ENCODE peak calls at places on chromosome X, in six cellular contexts. J is cardiac muscle cell, O is endothelial cell of umbilical vein, R is adrenal gland, F is LNCaP clone FGC, U is HFFc6. M is an unnamed sample.

GRCh38 chrX:49073641-49074575 is at the start of gene PRAF2:
- DNase-seq in J (peak), O (peak), R (peak), F (peak), U (peak), M (peak)

GRCh38 chrX:129577473-129577872 is 37.4 kb downstream of the OCRL start:
- DNase-seq in J (no peak), O (peak), R (no peak), F (no peak), U (peak), M (peak)

GRCh38 chrX:48908600-48908999 is 2.8 kb downstream of the SLC35A2 start:
- DNase-seq in J (no peak), O (no peak), R (no peak), F (no peak), U (no peak), M (no peak)

GRCh38 chrX:30060718-30061117 is 154.6 kb upstream of the MAGEB2 start:
- DNase-seq in J (peak), O (peak), R (no peak), F (peak), U (peak), M (no peak)

GRCh38 chrX:77937291-77937690 is 26.8 kb downstream of the ATP7A start:
- DNase-seq in J (no peak), O (peak), R (no peak), F (peak), U (peak), M (peak)

GRCh38 chrX:81586091-81586490 is 384.2 kb downstream of the SH3BGRL start:
- DNase-seq in J (peak), O (no peak), R (no peak), F (no peak), U (no peak), M (no peak)

GRCh38 chrX:129609395-129609794 is 45.4 kb downstream of the APLN start:
- DNase-seq in J (no peak), O (no peak), R (no peak), F (no peak), U (no peak), M (no peak)

GRCh38 chrX:33001107-33001506 is 210.2 kb downstream of the DMD start:
- DNase-seq in J (no peak), O (no peak), R (no peak), F (no peak), U (no peak), M (no peak)

GRCh38 chrX:24513416-24513815 is 48.3 kb downstream of the PDK3 start:
- DNase-seq in J (no peak), O (no peak), R (no peak), F (no peak), U (no peak), M (no peak)

GRCh38 chrX:65537229-65537628 is 2.6 kb upstream of the LAS1L start:
- DNase-seq in J (no peak), O (no peak), R (no peak), F (no peak), U (no peak), M (no peak)

GRCh38 chrX:48071064-48071985 is at the start of gene ZNF630:
- DNase-seq in J (peak), O (peak), R (peak), F (no peak), U (no peak), M (no peak)

GRCh38 chrX:41589634-41590270 is 99.0 kb upstream of the GPR34 start:
- DNase-seq in J (no peak), O (no peak), R (no peak), F (no peak), U (peak), M (peak)

GRCh38 chrX:46912098-46912672 is at the start of gene JADE3:
- DNase-seq in J (peak), O (peak), R (peak), F (peak), U (peak), M (peak)

GRCh38 chrX:136652822-136653723 is 5.1 kb downstream of the CD40LG start:
- DNase-seq in J (no peak), O (no peak), R (no peak), F (no peak), U (no peak), M (no peak)
- TF ChIP-seq CTCF in J (no peak), O (no peak), R (no peak), F (no peak), U (no peak), M (no peak)

GRCh38 chrX:68909945-68910344 is 81.1 kb downstream of the EFNB1 start:
- DNase-seq in J (no peak), O (no peak), R (no peak), F (no peak), U (no peak), M (no peak)
- TF ChIP-seq CTCF in J (no peak), O (no peak), R (no peak), F (no peak), U (no peak), M (no peak)

GRCh38 chrX:115311666-115312065 is 22.2 kb downstream of the LUZP4 start:
- DNase-seq in J (peak), O (no peak), R (peak), F (no peak), U (no peak), M (no peak)
- TF ChIP-seq CTCF in J (no peak), O (no peak), R (no peak), F (no peak), U (no peak), M (no peak)

GRCh38 chrX:152817082-152817744 is 13.3 kb downstream of the CETN2 start:
- DNase-seq in J (peak), O (peak), R (no peak), F (peak), U (peak), M (no peak)
- TF ChIP-seq CTCF in J (peak), O (peak), R (peak), F (peak), U (peak), M (peak)

GRCh38 chrX:135688137-135688536 is 25.3 kb upstream of the CT45A1 start:
- DNase-seq in J (peak), O (no peak), R (no peak), F (no peak), U (no peak), M (no peak)
- TF ChIP-seq CTCF in J (peak), O (no peak), R (no peak), F (peak), U (no peak), M (no peak)

GRCh38 chrX:119145241-119145653 is 17.6 kb upstream of the KIAA1210 start:
- DNase-seq in J (peak), O (no peak), R (no peak), F (no peak), U (no peak), M (no peak)
- TF ChIP-seq CTCF in J (peak), O (peak), R (peak), F (peak), U (peak), M (peak)

GRCh38 chrX:57104406-57104805 is 16.9 kb downstream of the SPIN2B start:
- DNase-seq in J (no peak), O (no peak), R (no peak), F (no peak), U (no peak), M (no peak)
- TF ChIP-seq CTCF in J (no peak), O (no peak), R (no peak), F (no peak), U (no peak), M (no peak)

DNA sequence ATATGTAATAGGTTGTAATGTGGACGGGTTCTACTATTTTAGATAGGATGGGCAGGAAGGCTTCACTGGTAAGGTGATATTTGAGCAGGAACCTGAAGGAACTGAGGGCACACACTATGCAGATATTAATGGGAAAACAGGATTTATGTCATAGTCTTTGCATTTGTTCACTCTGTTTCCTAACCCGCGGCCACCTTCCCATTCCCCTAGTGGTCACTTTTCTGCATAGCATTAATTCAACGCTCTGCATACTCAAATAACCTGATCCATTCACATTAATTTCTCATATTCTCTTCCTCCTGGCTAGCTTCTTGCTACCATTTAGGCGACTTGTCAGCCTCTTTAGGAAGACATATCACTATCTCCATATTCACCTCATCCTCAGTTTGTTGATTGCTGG is 61.5 kb downstream of the GSPT2 start:
- DNase-seq in J (no peak), O (no peak), R (no peak), F (no peak), U (no peak), M (no peak)
- TF ChIP-seq CTCF in J (no peak), O (no peak), R (no peak), F (no peak), U (peak), M (no peak)

GRCh38 chrX:44875185-44875489 is 2.1 kb downstream of the KDM6A start:
- DNase-seq in J (no peak), O (no peak), R (no peak), F (no peak), U (no peak), M (no peak)

GRCh38 chrX:44872319-44872816 is 620 bp upstream of the KDM6A start:
- DNase-seq in J (no peak), O (peak), R (no peak), F (no peak), U (no peak), M (no peak)

GRCh38 chrX:44874481-44875184 is 1.6 kb downstream of the KDM6A start:
- DNase-seq in J (peak), O (peak), R (peak), F (peak), U (no peak), M (no peak)

GRCh38 chrX:44872817-44873414 is at the start of gene KDM6A:
- DNase-seq in J (peak), O (peak), R (peak), F (peak), U (peak), M (peak)

DNA sequence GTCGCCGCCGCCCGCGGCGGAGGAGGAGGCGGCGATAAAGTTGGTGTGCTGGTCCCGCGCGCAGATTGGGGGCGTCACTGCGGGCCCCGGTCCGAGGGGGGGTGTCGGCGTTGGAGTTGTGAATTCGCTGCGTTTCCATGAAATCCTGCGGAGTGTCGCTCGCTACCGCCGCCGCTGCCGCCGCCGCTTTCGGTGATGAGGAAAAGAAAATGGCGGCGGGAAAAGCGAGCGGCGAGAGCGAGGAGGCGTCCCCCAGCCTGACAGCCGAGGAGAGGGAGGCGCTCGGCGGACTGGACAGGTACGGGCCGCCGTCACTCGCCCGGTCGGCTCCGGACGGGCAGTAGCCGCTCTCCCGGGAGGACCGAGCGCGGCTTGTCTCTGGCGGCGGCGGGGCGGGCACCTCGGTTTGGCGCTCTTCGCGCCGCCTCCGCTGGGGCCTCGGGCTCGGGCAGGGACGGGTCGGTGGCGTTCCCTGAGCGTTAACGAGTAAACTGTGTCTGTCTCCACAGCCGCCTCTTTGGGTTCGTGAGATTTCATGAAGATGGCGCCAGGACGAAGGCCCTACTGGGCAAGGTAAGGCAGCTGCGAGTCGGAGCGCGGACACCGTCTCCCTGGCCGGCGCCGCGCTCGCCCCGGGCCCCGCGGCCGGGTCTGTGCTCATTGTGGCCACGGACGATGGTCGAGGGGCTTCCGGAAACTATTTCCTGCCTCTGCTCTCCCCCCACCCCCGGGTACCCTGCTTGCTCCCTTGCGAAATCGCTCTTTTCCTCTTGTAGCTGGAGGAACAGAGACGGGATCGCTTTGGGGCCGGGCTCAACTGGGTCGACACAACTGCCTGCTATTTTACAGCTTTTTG is 655 bp downstream of the KDM6A start:
- DNase-seq in J (peak), O (peak), R (peak), F (no peak), U (peak), M (no peak)
- TF ChIP-seq CTCF in J (no peak), O (no peak), R (no peak), F (no peak), U (no peak), M (peak)

M was measured in AG09319.